ENCODE peak calls at places on chromosomes 12 and 14, in five cellular contexts. One of them, this sample, is unnamed.

GRCh38 chr12:75526655-75527511 is 15.5 kb upstream of the KRR1 start:
- DNase-seq in breast epithelium: no peak
- DNase-seq in cardiac muscle cell: peak
- DNase-seq in PC-9: peak
- DNase-seq in gastrocnemius medialis: no peak
- DNase-seq in this sample: no peak

GRCh38 chr12:82862876-82863649 is 176.4 kb downstream of the TMTC2 start:
- DNase-seq in breast epithelium: no peak
- DNase-seq in cardiac muscle cell: no peak
- DNase-seq in PC-9: no peak
- DNase-seq in gastrocnemius medialis: no peak
- DNase-seq in this sample: no peak

GRCh38 chr12:57005980-57006808 is at the start of gene ZBTB39:
- DNase-seq in breast epithelium: no peak
- DNase-seq in cardiac muscle cell: peak
- DNase-seq in PC-9: no peak
- DNase-seq in gastrocnemius medialis: no peak
- DNase-seq in this sample: no peak

GRCh38 chr14:91867316-91867988 is at the start of gene TC2N:
- DNase-seq in breast epithelium: no peak
- DNase-seq in cardiac muscle cell: no peak
- DNase-seq in PC-9: no peak
- DNase-seq in gastrocnemius medialis: no peak
- DNase-seq in this sample: no peak

GRCh38 chr12:72432037-72432604 is 160.0 kb downstream of the TRHDE start:
- DNase-seq in breast epithelium: no peak
- DNase-seq in cardiac muscle cell: no peak
- DNase-seq in PC-9: no peak
- DNase-seq in gastrocnemius medialis: no peak
- DNase-seq in this sample: no peak

GRCh38 chr12:121872546-121873223 is 14.0 kb upstream of the HPD start:
- DNase-seq in breast epithelium: no peak
- DNase-seq in cardiac muscle cell: peak
- DNase-seq in PC-9: no peak
- DNase-seq in gastrocnemius medialis: no peak
- DNase-seq in this sample: peak

GRCh38 chr12:53737951-53738833 is 10.9 kb upstream of the CALCOCO1 start:
- DNase-seq in breast epithelium: no peak
- DNase-seq in cardiac muscle cell: no peak
- DNase-seq in PC-9: no peak
- DNase-seq in gastrocnemius medialis: no peak
- DNase-seq in this sample: no peak

GRCh38 chr12:117151195-117152031 is 38.9 kb downstream of the FBXO21 start:
- DNase-seq in breast epithelium: no peak
- DNase-seq in cardiac muscle cell: peak
- DNase-seq in PC-9: no peak
- DNase-seq in gastrocnemius medialis: no peak
- DNase-seq in this sample: peak

GRCh38 chr14:34354556-34354955 is 107.5 kb downstream of the SPTSSA start:
- DNase-seq in breast epithelium: no peak
- DNase-seq in cardiac muscle cell: no peak
- DNase-seq in PC-9: no peak
- DNase-seq in gastrocnemius medialis: no peak
- DNase-seq in this sample: no peak

GRCh38 chr14:68753696-68754095 is 39.2 kb downstream of the ZFP36L1 start:
- DNase-seq in breast epithelium: no peak
- DNase-seq in cardiac muscle cell: no peak
- DNase-seq in PC-9: no peak
- DNase-seq in gastrocnemius medialis: no peak
- DNase-seq in this sample: no peak

GRCh38 chr14:34078117-34078743 is 127.4 kb upstream of the EGLN3 start:
- DNase-seq in breast epithelium: no peak
- DNase-seq in cardiac muscle cell: no peak
- DNase-seq in PC-9: peak
- DNase-seq in gastrocnemius medialis: no peak
- DNase-seq in this sample: no peak

GRCh38 chr14:79971330-79971729 is 240.0 kb downstream of the DIO2 start:
- DNase-seq in breast epithelium: no peak
- DNase-seq in cardiac muscle cell: no peak
- DNase-seq in PC-9: no peak
- DNase-seq in gastrocnemius medialis: no peak
- DNase-seq in this sample: no peak

GRCh38 chr12:53061404-53062010 is 11.6 kb downstream of the TNS2 start:
- DNase-seq in breast epithelium: peak
- DNase-seq in cardiac muscle cell: no peak
- DNase-seq in PC-9: peak
- DNase-seq in gastrocnemius medialis: no peak
- DNase-seq in this sample: peak

GRCh38 chr14:104384776-104385071 is 194.8 kb upstream of the C14orf180 start:
- DNase-seq in breast epithelium: no peak
- DNase-seq in cardiac muscle cell: no peak
- DNase-seq in PC-9: no peak
- DNase-seq in gastrocnemius medialis: no peak
- DNase-seq in this sample: no peak

GRCh38 chr12:58081488-58081887 is 140.1 kb downstream of the ATP23 start:
- DNase-seq in breast epithelium: no peak
- DNase-seq in cardiac muscle cell: no peak
- DNase-seq in PC-9: peak
- DNase-seq in gastrocnemius medialis: no peak
- DNase-seq in this sample: no peak

GRCh38 chr12:47520029-47520428 is 185.8 kb downstream of the RPAP3 start:
- DNase-seq in breast epithelium: no peak
- DNase-seq in cardiac muscle cell: no peak
- DNase-seq in PC-9: no peak
- DNase-seq in gastrocnemius medialis: no peak
- DNase-seq in this sample: no peak

GRCh38 chr14:94771906-94772468 is 2.1 kb upstream of the GSC start:
- DNase-seq in breast epithelium: no peak
- DNase-seq in cardiac muscle cell: no peak
- DNase-seq in PC-9: no peak
- DNase-seq in gastrocnemius medialis: no peak
- DNase-seq in this sample: no peak

GRCh38 chr14:101183376-101184103 is 280.0 kb upstream of the RTL1 start:
- DNase-seq in breast epithelium: peak
- DNase-seq in cardiac muscle cell: peak
- DNase-seq in PC-9: no peak
- DNase-seq in gastrocnemius medialis: no peak
- DNase-seq in this sample: no peak

GRCh38 chr12:47068539-47068938 is 10.9 kb upstream of the PCED1B start:
- DNase-seq in breast epithelium: no peak
- DNase-seq in cardiac muscle cell: no peak
- DNase-seq in PC-9: no peak
- DNase-seq in gastrocnemius medialis: no peak
- DNase-seq in this sample: no peak

GRCh38 chr14:104223810-104224515 is 85.6 kb downstream of the KIF26A start:
- DNase-seq in breast epithelium: no peak
- DNase-seq in cardiac muscle cell: no peak
- DNase-seq in PC-9: no peak
- DNase-seq in gastrocnemius medialis: no peak
- DNase-seq in this sample: no peak

GRCh38 chr12:6038160-6038559 is 86.3 kb downstream of the VWF start:
- DNase-seq in breast epithelium: no peak
- DNase-seq in cardiac muscle cell: peak
- DNase-seq in PC-9: peak
- DNase-seq in gastrocnemius medialis: no peak
- DNase-seq in this sample: no peak

GRCh38 chr12:18658829-18659228 is 79.0 kb downstream of the PLCZ1 start:
- DNase-seq in breast epithelium: no peak
- DNase-seq in cardiac muscle cell: no peak
- DNase-seq in PC-9: no peak
- DNase-seq in gastrocnemius medialis: no peak
- DNase-seq in this sample: no peak

GRCh38 chr12:13203028-13203922 is 6.7 kb downstream of the EMP1 start:
- DNase-seq in breast epithelium: no peak
- DNase-seq in cardiac muscle cell: peak
- DNase-seq in PC-9: no peak
- DNase-seq in gastrocnemius medialis: peak
- DNase-seq in this sample: no peak

GRCh38 chr14:74219277-74219676 is 20.0 kb upstream of the VSX2 start:
- DNase-seq in breast epithelium: no peak
- DNase-seq in cardiac muscle cell: no peak
- DNase-seq in PC-9: no peak
- DNase-seq in gastrocnemius medialis: no peak
- DNase-seq in this sample: no peak

GRCh38 chr12:110105961-110106540 is 18.1 kb upstream of the IFT81 start:
- DNase-seq in breast epithelium: no peak
- DNase-seq in cardiac muscle cell: no peak
- DNase-seq in PC-9: no peak
- DNase-seq in gastrocnemius medialis: no peak
- DNase-seq in this sample: no peak

DNA sequence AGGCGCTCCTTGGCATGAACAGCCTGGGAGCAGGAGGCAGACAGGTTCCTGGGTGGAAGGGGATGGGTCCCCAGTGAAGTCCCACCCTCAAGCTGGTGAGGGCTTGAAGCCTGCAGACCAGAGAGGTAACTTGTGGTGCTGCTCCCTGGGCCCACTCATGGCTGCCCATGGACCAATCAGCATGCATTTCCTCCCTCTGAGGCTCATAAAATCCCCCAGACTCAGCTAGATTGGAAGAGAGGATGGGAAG is 50.2 kb downstream of the A2M start:
- DNase-seq in breast epithelium: no peak
- DNase-seq in cardiac muscle cell: no peak
- DNase-seq in PC-9: no peak
- DNase-seq in gastrocnemius medialis: no peak
- DNase-seq in this sample: no peak
- H3K4me3 ChIP-seq in breast epithelium: peak
- H3K4me3 ChIP-seq in cardiac muscle cell: peak
- H3K4me3 ChIP-seq in PC-9: peak
- H3K4me3 ChIP-seq in gastrocnemius medialis: peak
- H3K4me3 ChIP-seq in this sample: no peak

GRCh38 chr14:55377236-55377635 is 34.4 kb downstream of the ATG14 start:
- DNase-seq in breast epithelium: no peak
- DNase-seq in cardiac muscle cell: no peak
- DNase-seq in PC-9: no peak
- DNase-seq in gastrocnemius medialis: no peak
- DNase-seq in this sample: no peak

GRCh38 chr14:55374771-55375170 is 36.9 kb downstream of the ATG14 start:
- DNase-seq in breast epithelium: no peak
- DNase-seq in cardiac muscle cell: no peak
- DNase-seq in PC-9: no peak
- DNase-seq in gastrocnemius medialis: no peak
- DNase-seq in this sample: no peak

GRCh38 chr14:55372423-55372822 is 39.2 kb downstream of the ATG14 start:
- DNase-seq in breast epithelium: no peak
- DNase-seq in cardiac muscle cell: no peak
- DNase-seq in PC-9: no peak
- DNase-seq in gastrocnemius medialis: no peak
- DNase-seq in this sample: no peak

GRCh38 chr14:55370883-55371455 is 40.7 kb downstream of the ATG14 start:
- DNase-seq in breast epithelium: no peak
- DNase-seq in cardiac muscle cell: no peak
- DNase-seq in PC-9: no peak
- DNase-seq in gastrocnemius medialis: no peak
- DNase-seq in this sample: no peak

DNA sequence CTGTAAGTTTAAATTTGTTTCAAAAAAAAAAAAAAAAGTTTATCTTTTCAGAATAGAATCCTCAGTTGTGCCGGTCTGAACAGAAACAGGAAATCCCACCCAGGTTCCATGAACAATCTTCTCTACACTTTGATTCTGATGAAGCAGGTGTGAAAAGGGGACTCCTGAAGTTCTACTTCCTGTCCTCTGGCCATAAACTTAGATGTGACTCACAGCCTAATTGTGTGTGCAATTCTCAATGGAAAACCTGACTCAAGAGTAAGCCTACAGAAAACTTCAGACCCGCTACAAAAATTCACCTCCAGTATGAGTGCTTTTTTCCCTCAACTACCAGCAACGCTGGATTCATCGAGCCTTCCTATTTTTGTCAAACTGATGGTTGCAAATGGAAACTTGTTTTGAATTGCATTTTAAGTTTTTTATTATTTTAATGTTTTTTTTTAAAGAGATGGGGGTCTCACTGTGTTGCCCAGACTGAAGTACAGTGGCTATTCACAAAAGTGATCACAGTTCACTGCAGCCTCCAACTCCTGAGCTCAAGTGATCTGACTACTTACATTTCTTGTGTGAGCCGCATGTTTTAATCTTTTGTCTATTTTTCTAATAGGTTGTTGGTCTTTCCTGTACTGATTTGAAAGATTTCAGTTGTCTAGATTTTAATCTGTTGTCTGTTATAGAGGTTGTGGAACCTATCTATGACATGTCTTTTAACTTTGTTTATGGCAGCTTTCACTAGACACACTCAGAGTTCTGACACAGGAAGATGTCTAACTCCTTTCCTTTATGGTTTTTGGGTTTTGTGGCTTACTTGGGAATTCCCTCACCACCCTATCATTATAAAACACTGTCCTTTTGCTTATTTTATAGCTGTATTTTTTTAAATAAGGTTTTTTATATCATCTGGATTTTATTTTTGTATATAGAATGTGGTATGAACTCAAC is 37.6 kb downstream of the ATG14 start:
- DNase-seq in breast epithelium: no peak
- DNase-seq in cardiac muscle cell: no peak
- DNase-seq in PC-9: peak
- DNase-seq in gastrocnemius medialis: no peak
- DNase-seq in this sample: no peak
- H3K27ac ChIP-seq in breast epithelium: no peak
- H3K27ac ChIP-seq in cardiac muscle cell: no peak
- H3K27ac ChIP-seq in PC-9: peak
- H3K27ac ChIP-seq in gastrocnemius medialis: peak
- H3K27ac ChIP-seq in this sample: no peak

GRCh38 chr14:62710811-62711210 is 334.4 kb downstream of the KCNH5 start:
- DNase-seq in breast epithelium: no peak
- DNase-seq in cardiac muscle cell: no peak
- DNase-seq in PC-9: no peak
- DNase-seq in gastrocnemius medialis: no peak
- DNase-seq in this sample: no peak

GRCh38 chr14:62711351-62712023 is 333.8 kb downstream of the KCNH5 start:
- DNase-seq in breast epithelium: no peak
- DNase-seq in cardiac muscle cell: no peak
- DNase-seq in PC-9: no peak
- DNase-seq in gastrocnemius medialis: no peak
- DNase-seq in this sample: no peak

GRCh38 chr14:62709773-62710172 is 335.5 kb downstream of the KCNH5 start:
- DNase-seq in breast epithelium: no peak
- DNase-seq in cardiac muscle cell: no peak
- DNase-seq in PC-9: no peak
- DNase-seq in gastrocnemius medialis: no peak
- DNase-seq in this sample: no peak

GRCh38 chr14:62706217-62706616 is 339.0 kb downstream of the KCNH5 start:
- DNase-seq in breast epithelium: no peak
- DNase-seq in cardiac muscle cell: no peak
- DNase-seq in PC-9: no peak
- DNase-seq in gastrocnemius medialis: no peak
- DNase-seq in this sample: no peak
- H3K4me3 ChIP-seq in breast epithelium: no peak
- H3K4me3 ChIP-seq in cardiac muscle cell: no peak
- H3K4me3 ChIP-seq in PC-9: no peak
- H3K4me3 ChIP-seq in gastrocnemius medialis: no peak
- H3K4me3 ChIP-seq in this sample: no peak

DNA sequence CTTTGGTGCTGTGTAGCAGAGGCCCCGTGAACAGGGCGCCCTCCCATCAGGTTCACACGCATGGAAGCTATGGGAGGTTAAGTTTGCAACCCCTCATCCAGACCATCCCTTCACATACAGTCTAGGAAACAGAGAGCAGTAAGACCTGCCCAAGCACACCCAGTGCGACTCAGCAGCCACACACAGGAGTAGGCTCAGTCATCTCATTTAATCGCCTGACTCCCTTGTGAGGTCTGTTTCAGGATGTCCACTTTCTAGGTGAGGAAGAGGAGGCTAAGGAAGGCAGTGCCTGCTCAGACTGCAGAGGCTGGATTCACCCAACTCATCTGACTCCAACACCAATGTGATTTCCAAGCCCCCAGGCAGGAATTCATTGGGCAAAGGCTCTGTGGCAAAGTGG is 11.9 kb downstream of the BDKRB1 start:
- DNase-seq in breast epithelium: no peak
- DNase-seq in cardiac muscle cell: no peak
- DNase-seq in PC-9: no peak
- DNase-seq in gastrocnemius medialis: no peak
- DNase-seq in this sample: no peak
- H3K27ac ChIP-seq in breast epithelium: peak
- H3K27ac ChIP-seq in cardiac muscle cell: no peak
- H3K27ac ChIP-seq in PC-9: peak
- H3K27ac ChIP-seq in gastrocnemius medialis: no peak
- H3K27ac ChIP-seq in this sample: no peak